ENCODE peak calls at places on chromosome 2, in ten cellular contexts. L, F, G, D, I, Y, T, B, M and S are unnamed samples. For H3K4me1, the result is how much of the 10 kb centered on the place peaks cover.

GRCh38 chr2:9336209-9336533 is 87.2 kb downstream of the ITGB1BP1 start:
- DNase-seq in L (peak), F (no peak), G (no peak), D (no peak), I (no peak), Y (peak), T (no peak), B (no peak), M (peak), S (no peak)

GRCh38 chr2:5052905-5053304 is 639.3 kb upstream of the SOX11 start:
- DNase-seq in L (no peak), F (no peak), G (no peak), D (no peak), I (no peak), Y (no peak), T (no peak), B (no peak), M (no peak), S (no peak)

GRCh38 chr2:46914578-46915230 is 902 bp downstream of the MCFD2 start:
- DNase-seq in L (no peak), F (no peak), G (no peak), D (no peak), I (no peak), Y (no peak), T (no peak), B (no peak), M (peak), S (no peak)

GRCh38 chr2:110157153-110157793 is 41.7 kb upstream of the MALL start:
- DNase-seq in L (peak), F (peak), G (peak), D (peak), I (peak), Y (peak), T (no peak), B (peak), M (peak), S (no peak)

GRCh38 chr2:190340369-190340768 is 3.0 kb upstream of the INPP1 start:
- DNase-seq in L (peak), F (peak), G (peak), D (no peak), I (no peak), Y (no peak), T (no peak), B (no peak), M (peak), S (no peak)

GRCh38 chr2:10501521-10501961 is 53.4 kb upstream of the ODC1 start:
- DNase-seq in L (no peak), F (no peak), G (no peak), D (no peak), I (peak), Y (no peak), T (no peak), B (no peak), M (no peak), S (no peak)

GRCh38 chr2:132608222-132608795 is 61.7 kb downstream of the LYPD1 start:
- DNase-seq in L (no peak), F (no peak), G (no peak), D (no peak), I (no peak), Y (no peak), T (no peak), B (peak), M (no peak), S (no peak)

GRCh38 chr2:24898122-24899109 is 21.6 kb downstream of the ADCY3 start:
- DNase-seq in L (no peak), F (peak), G (no peak), D (no peak), I (no peak), Y (no peak), T (no peak), B (no peak), M (no peak), S (no peak)

GRCh38 chr2:223959688-223960087 is 2.4 kb downstream of the MRPL44 start:
- DNase-seq in L (peak), F (no peak), G (peak), D (peak), I (no peak), Y (no peak), T (no peak), B (peak), M (no peak), S (no peak)

GRCh38 chr2:85557130-85557529 is 4.2 kb downstream of the GGCX start:
- DNase-seq in L (no peak), F (no peak), G (no peak), D (no peak), I (no peak), Y (no peak), T (no peak), B (no peak), M (no peak), S (no peak)

GRCh38 chr2:145682536-145683157 is 1162.7 kb upstream of the ZEB2 start:
- DNase-seq in L (peak), F (peak), G (peak), D (no peak), I (no peak), Y (no peak), T (no peak), B (no peak), M (no peak), S (no peak)

GRCh38 chr2:235643680-235644117 is 149.9 kb downstream of the AGAP1 start:
- DNase-seq in L (no peak), F (no peak), G (no peak), D (no peak), I (no peak), Y (no peak), T (no peak), B (no peak), M (peak), S (no peak)

GRCh38 chr2:197960765-197961164 is 156.4 kb downstream of the PLCL1 start:
- DNase-seq in L (no peak), F (no peak), G (no peak), D (no peak), I (no peak), Y (no peak), T (no peak), B (no peak), M (no peak), S (no peak)

GRCh38 chr2:184372484-184372883 is 225.8 kb upstream of the ZNF804A start:
- DNase-seq in L (no peak), F (peak), G (no peak), D (no peak), I (no peak), Y (no peak), T (no peak), B (no peak), M (no peak), S (no peak)

GRCh38 chr2:67476808-67477790 is 80.0 kb downstream of the ETAA1 start:
- DNase-seq in L (peak), F (peak), G (peak), D (peak), I (no peak), Y (peak), T (no peak), B (no peak), M (peak), S (no peak)

GRCh38 chr2:217711236-217711635 is 291.6 kb downstream of the TNS1 start:
- DNase-seq in L (peak), F (no peak), G (peak), D (no peak), I (no peak), Y (peak), T (no peak), B (no peak), M (no peak), S (no peak)

GRCh38 chr2:240759454-240759853 is 60.6 kb downstream of the KIF1A start:
- DNase-seq in L (peak), F (no peak), G (no peak), D (no peak), I (no peak), Y (no peak), T (no peak), B (no peak), M (no peak), S (no peak)

GRCh38 chr2:102055346-102055975 is 63.7 kb downstream of the IL1R2 start:
- DNase-seq in L (peak), F (no peak), G (peak), D (no peak), I (no peak), Y (peak), T (no peak), B (no peak), M (no peak), S (no peak)

GRCh38 chr2:147352294-147352693 is 492.5 kb upstream of the ACVR2A start:
- DNase-seq in L (no peak), F (no peak), G (no peak), D (no peak), I (no peak), Y (no peak), T (no peak), B (peak), M (no peak), S (no peak)

GRCh38 chr2:36355157-36355889 is at the start of gene CRIM1:
- DNase-seq in L (peak), F (peak), G (peak), D (peak), I (peak), Y (peak), T (peak), B (peak), M (no peak), S (peak)

GRCh38 chr2:191026377-191026776 is 12.4 kb upstream of the STAT1 start:
- DNase-seq in L (no peak), F (no peak), G (no peak), D (no peak), I (no peak), Y (no peak), T (no peak), B (no peak), M (no peak), S (no peak)

GRCh38 chr2:149894226-149894625 is 306.7 kb upstream of the MMADHC start:
- DNase-seq in L (no peak), F (no peak), G (peak), D (no peak), I (no peak), Y (no peak), T (no peak), B (no peak), M (no peak), S (no peak)

GRCh38 chr2:24507511-24507910 is 16.5 kb downstream of the NCOA1 start:
- DNase-seq in L (no peak), F (no peak), G (no peak), D (no peak), I (no peak), Y (no peak), T (no peak), B (no peak), M (no peak), S (no peak)

GRCh38 chr2:181952413-181953226 is 33.0 kb upstream of the PPP1R1C start:
- DNase-seq in L (no peak), F (no peak), G (no peak), D (no peak), I (no peak), Y (no peak), T (no peak), B (no peak), M (no peak), S (no peak)

GRCh38 chr2:102103992-102104871 is 38.3 kb upstream of the IL1R1 start:
- DNase-seq in L (peak), F (no peak), G (peak), D (peak), I (peak), Y (peak), T (no peak), B (peak), M (no peak), S (peak)

GRCh38 chr2:45974056-45974455 is 322.6 kb downstream of the PRKCE start:
- DNase-seq in L (no peak), F (no peak), G (no peak), D (no peak), I (no peak), Y (no peak), T (no peak), B (no peak), M (no peak), S (no peak)

GRCh38 chr2:159872353-159872752 is 74.3 kb upstream of the CD302 start:
- DNase-seq in L (no peak), F (no peak), G (no peak), D (no peak), I (no peak), Y (no peak), T (no peak), B (no peak), M (no peak), S (no peak)

GRCh38 chr2:225993430-225993829 is 593.9 kb downstream of the NYAP2 start:
- DNase-seq in L (peak), F (no peak), G (peak), D (no peak), I (no peak), Y (peak), T (no peak), B (no peak), M (no peak), S (no peak)

GRCh38 chr2:174717273-174717672 is 47.0 kb downstream of the CHRNA1 start:
- DNase-seq in L (peak), F (no peak), G (peak), D (no peak), I (no peak), Y (peak), T (no peak), B (no peak), M (no peak), S (no peak)

GRCh38 chr2:24929230-24929629 is 9.2 kb upstream of the ADCY3 start:
- DNase-seq in L (no peak), F (no peak), G (no peak), D (no peak), I (no peak), Y (no peak), T (no peak), B (no peak), M (no peak), S (no peak)

GRCh38 chr2:69200107-69200520 is 186.9 kb downstream of the GFPT1 start:
- DNase-seq in L (no peak), F (no peak), G (peak), D (no peak), I (no peak), Y (no peak), T (no peak), B (no peak), M (no peak), S (no peak)

GRCh38 chr2:234414591-234414990 is 82.3 kb downstream of the ARL4C start:
- DNase-seq in L (no peak), F (no peak), G (no peak), D (no peak), I (no peak), Y (no peak), T (no peak), B (no peak), M (no peak), S (no peak)

GRCh38 chr2:112876971-112877361 is 34.0 kb upstream of the IL37 start:
- DNase-seq in L (peak), F (no peak), G (peak), D (no peak), I (no peak), Y (no peak), T (no peak), B (no peak), M (no peak), S (no peak)

GRCh38 chr2:30232801-30233130 is 1.4 kb downstream of the LBH start:
- DNase-seq in L (no peak), F (no peak), G (no peak), D (no peak), I (no peak), Y (no peak), T (no peak), B (no peak), M (no peak), S (no peak)

GRCh38 chr2:46135936-46136335 is 161.3 kb upstream of the EPAS1 start:
- DNase-seq in L (peak), F (no peak), G (peak), D (no peak), I (peak), Y (peak), T (no peak), B (no peak), M (no peak), S (no peak)

GRCh38 chr2:75600418-75601088 is 39.8 kb upstream of the EVA1A start:
- DNase-seq in L (no peak), F (no peak), G (no peak), D (no peak), I (no peak), Y (no peak), T (no peak), B (no peak), M (no peak), S (no peak)

GRCh38 chr2:75605770-75606535 is 40.6 kb upstream of the MRPL19 start:
- DNase-seq in L (peak), F (peak), G (peak), D (no peak), I (no peak), Y (peak), T (no peak), B (peak), M (no peak), S (no peak)

GRCh38 chr2:75604479-75604878 is 42.1 kb upstream of the MRPL19 start:
- DNase-seq in L (peak), F (no peak), G (peak), D (no peak), I (no peak), Y (peak), T (no peak), B (no peak), M (no peak), S (no peak)

GRCh38 chr2:75603477-75603876 is 42.7 kb upstream of the EVA1A start:
- DNase-seq in L (no peak), F (no peak), G (peak), D (no peak), I (no peak), Y (no peak), T (no peak), B (no peak), M (no peak), S (no peak)

DNA sequence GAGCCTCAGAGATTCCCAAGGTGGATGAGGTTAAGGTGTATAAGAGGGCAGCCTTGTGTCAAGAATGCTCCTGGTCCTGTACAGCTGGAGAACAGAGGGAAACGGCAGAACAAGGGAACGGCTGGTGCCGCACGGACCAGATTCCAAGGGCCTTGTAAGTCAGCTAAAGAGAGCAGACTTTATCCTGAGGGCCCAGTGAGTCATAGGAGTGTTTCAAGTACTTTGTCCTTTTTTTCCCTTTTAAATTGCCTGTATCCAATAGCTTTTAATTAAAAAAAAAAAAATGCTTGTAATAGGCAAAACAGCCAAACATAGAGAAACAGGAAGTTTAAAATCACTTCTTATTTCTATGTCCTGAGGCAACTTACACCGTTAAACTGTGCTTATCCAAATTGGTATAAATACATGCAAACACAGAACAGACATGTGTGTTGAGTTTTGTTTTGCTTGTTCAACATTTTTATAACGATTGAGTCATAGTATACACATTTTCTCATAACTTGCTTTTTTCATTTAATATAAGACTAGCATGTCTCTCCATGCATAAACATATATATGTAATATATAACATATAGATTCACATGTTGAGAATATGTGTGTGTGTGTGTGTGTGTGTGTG is 42.1 kb upstream of the EVA1A start:
- DNase-seq in L (peak), F (no peak), G (peak), D (no peak), I (no peak), Y (peak), T (no peak), B (no peak), M (no peak), S (no peak)
- H3K4me1 ChIP-seq in L (under half), F (under half), G (half or more), D (under half), I (under half), Y (half or more), T (under half), B (under half), M (under half), S (under half)

DNA sequence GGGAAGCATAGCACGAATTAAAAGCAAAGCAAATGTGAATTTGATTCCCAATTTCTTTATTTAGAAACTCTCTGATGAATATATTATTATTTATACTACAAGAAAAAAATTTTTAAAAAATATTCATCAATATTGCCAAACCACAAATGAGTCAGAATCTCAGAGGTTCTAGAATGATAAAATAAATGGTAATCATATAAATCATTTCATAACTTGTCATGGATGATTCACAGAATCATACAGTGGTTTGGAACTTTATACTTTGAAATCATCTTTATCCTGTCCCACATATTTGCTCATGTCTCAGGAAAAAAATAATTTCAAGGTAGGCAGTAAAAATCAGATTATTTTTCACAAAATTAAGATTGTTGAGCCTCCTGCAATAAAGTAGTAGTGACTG is 273.8 kb upstream of the SESTD1 start:
- DNase-seq in L (peak), F (no peak), G (peak), D (no peak), I (no peak), Y (peak), T (no peak), B (no peak), M (no peak), S (no peak)
- H3K4me1 ChIP-seq in L (under half), F (under half), G (under half), D (under half), I (under half), Y (under half), T (under half), B (under half), M (under half), S (under half)

GRCh38 chr2:127411609-127412370 is 6.4 kb upstream of the PROC start:
- DNase-seq in L (no peak), F (no peak), G (no peak), D (no peak), I (no peak), Y (no peak), T (no peak), B (no peak), M (no peak), S (no peak)
- H3K4me1 ChIP-seq in L (under half), F (under half), G (half or more), D (under half), I (under half), Y (half or more), T (under half), B (under half), M (under half), S (under half)

DNA sequence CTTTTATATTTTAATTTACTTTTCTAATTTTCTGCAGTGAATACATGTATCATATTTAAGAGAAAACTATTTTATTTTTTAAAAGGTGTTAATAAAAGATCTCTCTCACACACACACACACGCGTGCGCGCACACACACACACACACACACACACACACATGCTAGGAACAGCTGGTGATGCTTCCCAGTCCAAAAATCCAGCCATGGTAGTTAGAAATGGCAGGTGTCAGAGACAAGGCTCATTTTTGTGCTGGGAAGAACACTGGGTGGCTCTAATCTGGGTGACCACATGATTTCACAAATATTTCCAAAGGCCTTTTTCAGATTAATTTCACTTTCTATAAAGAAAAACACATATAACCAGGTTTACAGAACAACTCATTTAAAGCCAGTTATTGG is 104.5 kb upstream of the NCK2 start:
- DNase-seq in L (no peak), F (no peak), G (no peak), D (no peak), I (no peak), Y (no peak), T (no peak), B (no peak), M (no peak), S (no peak)
- H3K4me1 ChIP-seq in L (under half), F (under half), G (under half), D (under half), I (under half), Y (under half), T (under half), B (under half), M (under half), S (under half)